ENCODE peak calls at places on chromosomes 3 and 15, in six cellular contexts. B is CD8-positive, alpha-beta memory T cell; R is adipocyte; Y is HepG2; K is neural progenitor cell; G is HAP-1. J is an unnamed sample. For H3K36me3, the result is how much of the 10 kb centered on the place peaks cover.

GRCh38 chr3:190073264-190073663 is 47.4 kb downstream of the P3H2 start:
- DNase-seq in G (no peak), R (peak), K (no peak), Y (no peak), B (no peak), J (no peak)

GRCh38 chr3:66138336-66139234 is 82.2 kb upstream of the SLC25A26 start:
- DNase-seq in Y (peak), B (no peak), G (peak), K (peak), R (peak), J (peak)

GRCh38 chr3:127035672-127036071 is 52.8 kb downstream of the PLXNA1 start:
- DNase-seq in B (no peak), K (no peak), Y (no peak), G (no peak), R (peak), J (peak)

GRCh38 chr3:54537506-54537905 is 390.4 kb downstream of the LRTM1 start:
- DNase-seq in K (no peak), R (no peak), Y (no peak), B (no peak), G (no peak), J (no peak)

GRCh38 chr3:32847520-32847919 is 29.7 kb downstream of the TRIM71 start:
- DNase-seq in Y (no peak), B (no peak), G (no peak), K (no peak), R (no peak), J (no peak)

GRCh38 chr3:29697989-29698388 is 417.1 kb downstream of the RBMS3 start:
- DNase-seq in G (no peak), K (no peak), B (no peak), R (peak), Y (no peak), J (no peak)

GRCh38 chr15:45573961-45574629 is 13.1 kb upstream of the BLOC1S6 start:
- DNase-seq in Y (peak), G (peak), R (no peak), B (no peak), K (peak), J (peak)

GRCh38 chr3:107978116-107979057 is 112.4 kb downstream of the CD47 start:
- DNase-seq in R (no peak), G (no peak), B (no peak), Y (no peak), K (no peak), J (no peak)

GRCh38 chr3:186414735-186415419 is 52.8 kb upstream of the DGKG start:
- DNase-seq in K (no peak), R (peak), B (no peak), G (no peak), Y (no peak), J (no peak)

GRCh38 chr15:85539491-85539890 is 159.1 kb downstream of the AKAP13 start:
- DNase-seq in B (no peak), Y (no peak), R (no peak), K (no peak), G (no peak), J (no peak)

GRCh38 chr3:160016972-160017371 is 28.3 kb downstream of the IL12A start:
- DNase-seq in K (no peak), Y (peak), G (no peak), R (peak), B (no peak), J (no peak)

GRCh38 chr3:162492446-162493081 is 996.0 kb downstream of the OTOL1 start:
- DNase-seq in R (peak), K (no peak), B (no peak), Y (no peak), G (no peak), J (no peak)

GRCh38 chr3:52498134-52499054 is 3.3 kb downstream of the STAB1 start:
- DNase-seq in Y (no peak), R (no peak), G (no peak), K (no peak), B (no peak), J (no peak)

GRCh38 chr3:57688291-57688690 is 4.6 kb downstream of the DENND6A start:
- DNase-seq in B (no peak), R (no peak), G (no peak), K (no peak), Y (no peak), J (no peak)

GRCh38 chr15:99076555-99077308 is 28.1 kb upstream of the SYNM start:
- DNase-seq in R (peak), Y (peak), B (peak), G (peak), K (peak), J (peak)

GRCh38 chr3:114344492-114344891 is 50.7 kb downstream of the TIGIT start:
- DNase-seq in B (no peak), K (no peak), G (no peak), R (no peak), Y (no peak), J (no peak)

GRCh38 chr3:185933374-185933950 is 4.4 kb downstream of the TRA2B start:
- DNase-seq in B (no peak), K (no peak), G (no peak), Y (no peak), R (no peak), J (no peak)

GRCh38 chr3:178245385-178245778 is 290.9 kb upstream of the KCNMB2 start:
- DNase-seq in K (no peak), B (no peak), G (no peak), R (no peak), Y (no peak), J (peak)

GRCh38 chr15:40379853-40380252 is 2.7 kb upstream of the KNSTRN start:
- DNase-seq in B (no peak), G (no peak), R (peak), K (no peak), Y (peak), J (no peak)

GRCh38 chr3:46750555-46751038 is 32.9 kb upstream of the PRSS50 start:
- DNase-seq in Y (no peak), K (no peak), R (no peak), G (no peak), B (no peak), J (no peak)

GRCh38 chr15:43985976-43986375 is 159.2 kb downstream of the WDR76 start:
- DNase-seq in K (no peak), B (no peak), G (no peak), R (no peak), Y (no peak), J (no peak)

GRCh38 chr3:130834476-130834875 is 59.4 kb upstream of the ATP2C1 start:
- DNase-seq in B (no peak), G (no peak), K (no peak), R (peak), Y (no peak), J (peak)

GRCh38 chr15:38464675-38465074 is 10.7 kb downstream of the FAM98B start:
- DNase-seq in R (no peak), K (no peak), Y (no peak), B (no peak), G (no peak), J (no peak)

GRCh38 chr15:68921926-68922325 is 8.4 kb upstream of the SPESP1 start:
- DNase-seq in R (peak), Y (no peak), B (no peak), K (no peak), G (no peak), J (no peak)

GRCh38 chr3:62312201-62312600 is 61.1 kb downstream of the FEZF2 start:
- DNase-seq in K (no peak), R (peak), B (no peak), Y (no peak), G (no peak), J (no peak)

GRCh38 chr3:134883697-134884385 is 88.8 kb downstream of the EPHB1 start:
- DNase-seq in Y (no peak), B (no peak), R (no peak), K (no peak), G (no peak), J (no peak)

GRCh38 chr3:156291269-156292123 is 171.1 kb downstream of the KCNAB1 start:
- DNase-seq in R (peak), B (no peak), Y (no peak), K (peak), G (peak), J (peak)

GRCh38 chr3:85710490-85710889 is 751.7 kb downstream of the CADM2 start:
- DNase-seq in G (no peak), Y (no peak), K (no peak), R (no peak), B (no peak), J (no peak)
- H3K36me3 ChIP-seq in G (under half), Y (under half), K (under half), R (under half), B (under half), J (under half)

GRCh38 chr15:82129144-82129692 is 83.4 kb upstream of the MEX3B start:
- DNase-seq in R (no peak), Y (no peak), G (no peak), B (no peak), K (no peak), J (no peak)
- H3K36me3 ChIP-seq in R (under half), Y (under half), G (under half), B (under half), K (under half), J (under half)

GRCh38 chr3:48697952-48698351 is 12.2 kb upstream of the NCKIPSD start:
- DNase-seq in K (no peak), R (no peak), G (no peak), B (no peak), Y (no peak), J (no peak)
- H3K36me3 ChIP-seq in K (under half), R (under half), G (half or more), B (under half), Y (under half), J (under half)

GRCh38 chr3:122714269-122714668 is 33.6 kb downstream of the PARP14 start:
- DNase-seq in G (no peak), R (no peak), Y (no peak), K (no peak), B (no peak), J (no peak)

GRCh38 chr3:122716667-122717066 is 36.0 kb downstream of the PARP14 start:
- DNase-seq in K (no peak), G (no peak), R (no peak), B (no peak), Y (no peak), J (no peak)

GRCh38 chr3:122725106-122725505 is 44.5 kb downstream of the PARP14 start:
- DNase-seq in Y (no peak), K (no peak), G (no peak), B (no peak), R (no peak), J (no peak)

GRCh38 chr3:122719273-122719921 is 38.8 kb downstream of the PARP14 start:
- DNase-seq in K (no peak), G (no peak), R (no peak), Y (no peak), B (no peak), J (no peak)
- H3K36me3 ChIP-seq in K (under half), G (under half), R (half or more), Y (under half), B (half or more), J (under half)

GRCh38 chr15:30978328-30978727 is 13.1 kb downstream of the MTMR10 start:
- DNase-seq in K (no peak), B (no peak), G (no peak), Y (no peak), R (no peak), J (no peak)

GRCh38 chr15:30979457-30979856 is 12.0 kb downstream of the MTMR10 start:
- DNase-seq in B (no peak), Y (no peak), K (no peak), R (no peak), G (no peak), J (no peak)

GRCh38 chr15:30973379-30973778 is 18.0 kb downstream of the MTMR10 start:
- DNase-seq in K (no peak), G (no peak), B (no peak), Y (no peak), R (no peak), J (no peak)

DNA sequence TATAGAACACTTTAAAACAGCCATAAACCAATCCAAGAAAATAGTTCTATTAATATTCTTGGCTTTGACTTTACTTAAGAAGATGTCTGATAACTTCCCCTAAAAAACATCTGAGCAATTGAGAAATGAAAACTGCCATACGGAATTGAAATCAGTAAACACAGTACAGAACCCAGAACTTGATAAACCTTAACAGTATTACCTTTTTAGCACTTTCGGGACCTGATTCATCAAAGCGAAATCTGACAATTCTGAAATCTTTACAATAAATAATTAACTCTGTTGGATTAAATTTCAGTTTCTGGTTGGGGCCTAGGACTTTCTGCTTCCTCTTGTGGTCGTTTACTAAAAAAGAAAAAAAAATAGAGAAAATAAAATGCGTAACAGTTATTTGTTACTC is 17.3 kb downstream of the MTMR10 start:
- DNase-seq in K (no peak), G (no peak), Y (no peak), B (no peak), R (no peak), J (no peak)
- H3K36me3 ChIP-seq in K (under half), G (under half), Y (under half), B (under half), R (half or more), J (under half)